ENCODE peak calls at places on chromosomes 4 and X, in four cellular contexts. Z is GM23338, T is uterus, G is kidney epithelial cell. R is an unnamed sample.

GRCh38 chr4:26105372-26105771 is 191.4 kb downstream of the SMIM20 start:
- DNase-seq in Z (no peak), T (no peak), G (no peak), R (no peak)

GRCh38 chr4:158295053-158295452 is 84.8 kb downstream of the TMEM144 start:
- DNase-seq in G (no peak), T (no peak), Z (no peak), R (no peak)

GRCh38 chr4:15054546-15054945 is 52.3 kb downstream of the CPEB2 start:
- DNase-seq in G (no peak), T (no peak), Z (no peak), R (no peak)

GRCh38 chr4:4327652-4328121 is 37.6 kb downstream of the ZBTB49 start:
- DNase-seq in G (no peak), Z (peak; percentile 91), T (no peak), R (no peak)

GRCh38 chr4:80219301-80220025 is 22.2 kb downstream of the PRDM8 start:
- DNase-seq in Z (peak; percentile 50), G (no peak), T (no peak), R (no peak)

GRCh38 chrX:131977619-131978018 is 45.5 kb upstream of the STK26 start:
- DNase-seq in T (no peak), Z (no peak), G (no peak), R (no peak)

GRCh38 chr4:3404546-3404945 is 37.2 kb upstream of the HGFAC start:
- DNase-seq in Z (no peak), G (no peak), T (no peak), R (no peak)

GRCh38 chrX:68669094-68669830 is 21.8 kb downstream of the STARD8 start:
- DNase-seq in T (peak; percentile 28), G (no peak), Z (peak; percentile 30), R (no peak)

GRCh38 chr4:130210871-130211270 is 1114.9 kb downstream of the C4orf33 start:
- DNase-seq in G (peak; percentile 12), Z (no peak), T (no peak), R (no peak)

GRCh38 chr4:118989098-118990080 is 100.7 kb downstream of the SYNPO2 start:
- DNase-seq in Z (no peak), G (peak; percentile 35), T (peak; percentile 45), R (no peak)

GRCh38 chrX:49838374-49838773 is 9.3 kb downstream of the PAGE4 start:
- DNase-seq in G (no peak), T (no peak), Z (peak; percentile 51), R (no peak)

GRCh38 chr4:7774301-7775019 is 165.2 kb downstream of the AFAP1 start:
- DNase-seq in T (no peak), G (no peak), Z (no peak), R (no peak)
- H3K36me3 ChIP-seq in T (no peaks in the 10 kb centered on the region), G (no peaks in the 10 kb centered on the region), Z (no peaks in the 10 kb centered on the region), R (peaks cover 37% of the 10 kb centered on the region)

DNA sequence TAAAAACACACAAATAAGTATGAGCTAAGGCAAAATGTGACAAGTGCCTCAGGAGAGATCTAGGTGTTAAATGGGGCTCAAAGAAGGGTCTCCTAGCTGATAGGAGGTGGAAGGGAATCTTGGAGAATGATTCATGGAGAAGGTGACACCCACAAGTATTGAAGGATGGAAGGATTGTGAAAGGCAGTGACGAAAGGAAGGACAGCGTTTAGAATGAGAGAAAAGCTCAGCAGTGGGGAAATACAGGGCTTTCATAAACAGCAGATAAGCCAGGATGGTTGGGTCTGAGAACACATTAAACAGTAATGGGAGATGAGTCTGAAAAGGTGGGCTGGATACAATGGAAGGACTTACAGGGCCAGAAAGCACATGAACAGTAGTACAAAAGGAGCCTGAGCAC is 11.5 kb downstream of the ANXA5 start:
- DNase-seq in Z (no peak), G (no peak), T (no peak), R (no peak)
- H3K36me3 ChIP-seq in Z (peaks cover 8% of the 10 kb centered on the region), G (no peaks in the 10 kb centered on the region), T (no peaks in the 10 kb centered on the region), R (peaks cover 27% of the 10 kb centered on the region)

DNA sequence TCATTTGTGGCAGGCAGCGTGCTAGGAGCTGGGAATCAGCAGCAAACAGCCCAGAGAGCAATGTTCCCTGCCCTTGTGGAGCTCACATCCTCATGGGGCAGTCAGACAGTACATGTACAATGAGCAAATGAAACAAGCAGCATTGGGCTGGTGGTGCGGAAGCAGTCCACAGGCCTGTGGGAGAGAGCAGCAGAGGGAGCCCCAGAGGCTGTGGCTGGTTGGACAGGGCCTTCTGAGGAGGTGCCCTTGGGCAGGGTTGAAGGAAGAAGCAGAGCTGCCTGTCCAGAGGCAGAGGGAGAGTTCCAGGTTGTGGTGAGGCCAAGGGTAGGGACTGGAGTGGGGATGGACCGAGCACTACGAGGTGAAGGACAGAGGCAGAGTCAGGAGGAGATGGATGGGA is 22.5 kb downstream of the MMGT1 start:
- DNase-seq in G (no peak), Z (no peak), T (no peak), R (no peak)
- H3K36me3 ChIP-seq in G (no peaks in the 10 kb centered on the region), Z (no peaks in the 10 kb centered on the region), T (no peaks in the 10 kb centered on the region), R (no peaks in the 10 kb centered on the region)

DNA sequence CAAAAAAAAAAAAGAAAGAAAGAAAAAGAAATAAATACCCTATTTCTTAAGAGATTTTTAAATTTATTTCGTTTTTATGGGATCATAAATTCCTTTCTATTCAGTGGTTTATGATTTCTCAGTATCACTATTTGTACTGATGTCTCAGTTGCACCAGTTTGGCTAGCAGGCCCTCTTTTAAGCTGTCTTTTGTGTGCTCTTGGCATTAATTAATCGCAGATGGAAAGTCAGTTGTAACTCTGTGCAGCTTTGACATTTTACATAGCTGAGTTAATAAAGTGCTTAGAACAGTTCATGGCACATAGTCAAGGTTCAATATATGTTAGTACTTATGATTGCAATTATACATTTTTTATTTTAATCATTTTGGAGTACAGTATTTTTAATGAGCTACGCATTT is 123.7 kb upstream of the NUDT6 start:
- DNase-seq in Z (no peak), G (no peak), T (no peak), R (no peak)
- H3K36me3 ChIP-seq in Z (peaks cover 10% of the 10 kb centered on the region), G (no peaks in the 10 kb centered on the region), T (no peaks in the 10 kb centered on the region), R (no peaks in the 10 kb centered on the region)

GRCh38 chrX:155231163-155231562 is 14.9 kb downstream of the VBP1 start:
- DNase-seq in Z (no peak), G (no peak), T (no peak), R (no peak)

GRCh38 chrX:155221351-155221750 is 5.1 kb downstream of the VBP1 start:
- DNase-seq in T (no peak), G (no peak), Z (no peak), R (no peak)

DNA sequence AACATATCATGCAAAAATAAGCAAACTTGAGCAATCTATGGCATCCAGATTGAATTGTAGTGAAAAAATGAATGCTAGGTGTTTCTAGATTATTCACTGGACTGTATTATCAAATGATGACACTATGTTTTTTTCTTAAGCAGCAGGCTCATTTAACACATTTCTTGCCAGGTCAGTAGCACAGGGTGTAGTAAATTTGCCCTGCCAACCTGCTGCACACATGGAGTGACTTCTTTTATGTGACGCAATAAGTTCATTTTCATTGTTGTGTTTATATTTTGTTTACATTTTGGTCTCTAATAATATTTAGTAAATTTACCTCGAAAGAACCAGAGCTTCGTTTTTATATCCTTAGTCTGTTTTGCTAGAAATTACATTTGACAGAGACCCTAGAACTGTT is 9.5 kb downstream of the VBP1 start:
- DNase-seq in G (no peak), T (no peak), Z (no peak), R (no peak)
- H3K36me3 ChIP-seq in G (no peaks in the 10 kb centered on the region), T (no peaks in the 10 kb centered on the region), Z (peaks cover 10% of the 10 kb centered on the region), R (no peaks in the 10 kb centered on the region)

GRCh38 chr4:7000421-7001176 is 42.6 kb upstream of the TADA2B start:
- DNase-seq in G (no peak), Z (no peak), T (no peak), R (no peak)
- H3K36me3 ChIP-seq in G (peaks cover 1% of the 10 kb centered on the region), Z (peaks cover 22% of the 10 kb centered on the region), T (no peaks in the 10 kb centered on the region), R (peaks cover 43% of the 10 kb centered on the region)

GRCh38 chr4:128848461-128848860 is 39.0 kb downstream of the JADE1 start:
- DNase-seq in G (no peak), T (no peak), Z (no peak), R (no peak)

GRCh38 chr4:128847074-128847724 is 37.7 kb downstream of the JADE1 start:
- DNase-seq in T (no peak), Z (no peak), G (no peak), R (no peak)

GRCh38 chr4:128841402-128841801 is 31.9 kb downstream of the JADE1 start:
- DNase-seq in Z (no peak), T (no peak), G (no peak), R (no peak)

GRCh38 chr4:128846063-128846462 is 36.6 kb downstream of the JADE1 start:
- DNase-seq in G (no peak), Z (no peak), T (no peak), R (no peak)

DNA sequence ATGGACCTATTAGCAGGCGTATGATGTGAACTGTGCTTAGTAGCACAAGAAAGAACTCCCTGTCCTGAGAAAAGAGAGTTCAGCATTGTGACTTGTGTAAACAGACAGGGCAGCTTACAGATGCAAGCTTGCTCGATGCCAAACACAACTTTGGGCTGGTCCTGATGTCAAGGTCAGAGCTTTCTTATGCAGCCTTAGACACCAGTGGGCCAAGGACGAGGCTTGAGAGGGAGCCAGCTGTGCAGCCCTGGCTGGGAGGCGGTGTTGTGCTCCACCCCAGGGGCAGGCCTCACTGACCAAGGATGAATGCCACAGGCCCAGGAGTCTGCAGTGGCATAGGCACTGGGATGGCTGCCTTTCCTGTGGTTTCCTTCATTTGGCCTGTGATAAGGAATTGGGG is 35.4 kb downstream of the JADE1 start:
- DNase-seq in G (no peak), T (no peak), Z (no peak), R (no peak)
- H3K36me3 ChIP-seq in G (peaks cover 1% of the 10 kb centered on the region), T (no peaks in the 10 kb centered on the region), Z (peaks cover 90% of the 10 kb centered on the region), R (peaks cover 41% of the 10 kb centered on the region)

DNA sequence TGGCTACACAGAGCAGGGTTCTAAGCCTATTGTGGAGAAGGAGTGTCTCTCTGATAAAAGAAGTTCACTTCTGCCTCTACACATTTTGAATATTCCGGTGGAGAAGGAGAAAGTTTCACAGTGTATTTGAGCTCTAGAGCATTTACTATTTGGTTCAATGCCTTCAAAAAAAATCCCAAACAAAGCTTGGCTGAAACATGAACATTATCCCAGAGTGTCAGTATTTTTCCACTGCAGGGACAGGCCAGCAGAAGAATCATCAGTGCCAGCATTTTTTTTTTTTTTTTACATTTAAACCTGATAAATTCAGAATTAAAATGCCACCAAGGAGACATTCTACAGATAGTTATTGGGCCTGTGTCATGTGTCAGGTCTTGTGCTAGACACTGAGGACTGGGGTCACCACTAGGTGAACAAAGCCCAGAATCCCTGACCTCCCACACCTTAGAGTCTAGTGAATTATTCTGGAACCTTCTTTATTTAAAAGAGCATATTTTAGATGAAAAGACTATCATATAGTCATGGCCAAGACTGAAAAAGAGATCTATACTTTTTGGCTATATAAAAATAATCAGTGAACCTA is 48.0 kb upstream of the NAP1L5 start:
- DNase-seq in G (no peak), T (no peak), Z (no peak), R (no peak)
- H3K36me3 ChIP-seq in G (no peaks in the 10 kb centered on the region), T (no peaks in the 10 kb centered on the region), Z (peaks cover 6% of the 10 kb centered on the region), R (peaks cover 28% of the 10 kb centered on the region)